ENCODE peak calls at places on chromosomes 4 and X, in six cellular contexts. One of them, this sample, is unnamed.

GRCh38 chr4:158016511-158016910 is 156.3 kb downstream of the GASK1B start:
- DNase-seq in GM23248: peak; percentile 70
- DNase-seq in SK-N-SH: no peak
- DNase-seq in keratinocyte: no peak
- DNase-seq in IMR-90: peak; percentile 56
- DNase-seq in endothelial cell of umbilical vein: peak; percentile 55
- DNase-seq in this sample: peak; percentile 75

GRCh38 chr4:19134685-19135084 is 1113.1 kb upstream of the LCORL start:
- DNase-seq in GM23248: no peak
- DNase-seq in SK-N-SH: no peak
- DNase-seq in keratinocyte: no peak
- DNase-seq in IMR-90: no peak
- DNase-seq in endothelial cell of umbilical vein: no peak
- DNase-seq in this sample: no peak

GRCh38 chrX:15366507-15367352 is 17.5 kb downstream of the VEGFD start:
- DNase-seq in GM23248: no peak
- DNase-seq in SK-N-SH: peak; percentile 45
- DNase-seq in keratinocyte: no peak
- DNase-seq in IMR-90: no peak
- DNase-seq in endothelial cell of umbilical vein: no peak
- DNase-seq in this sample: no peak

GRCh38 chr4:29405151-29405550 is 1315.0 kb upstream of the PCDH7 start:
- DNase-seq in GM23248: no peak
- DNase-seq in SK-N-SH: no peak
- DNase-seq in keratinocyte: no peak
- DNase-seq in IMR-90: peak; percentile 16
- DNase-seq in endothelial cell of umbilical vein: no peak
- DNase-seq in this sample: peak; percentile 15

GRCh38 chr4:182923796-182924365 is 6.7 kb upstream of the DCTD start:
- DNase-seq in GM23248: no peak
- DNase-seq in SK-N-SH: no peak
- DNase-seq in keratinocyte: no peak
- DNase-seq in IMR-90: peak; percentile 76
- DNase-seq in endothelial cell of umbilical vein: no peak
- DNase-seq in this sample: peak; percentile 58

GRCh38 chr4:152992027-152992426 is 55.9 kb downstream of the FHDC1 start:
- DNase-seq in GM23248: no peak
- DNase-seq in SK-N-SH: no peak
- DNase-seq in keratinocyte: peak; percentile 77
- DNase-seq in IMR-90: no peak
- DNase-seq in endothelial cell of umbilical vein: no peak
- DNase-seq in this sample: no peak

GRCh38 chr4:78634011-78634664 is 82.6 kb downstream of the ANXA3 start:
- DNase-seq in GM23248: peak; percentile 43
- DNase-seq in SK-N-SH: no peak
- DNase-seq in keratinocyte: no peak
- DNase-seq in IMR-90: no peak
- DNase-seq in endothelial cell of umbilical vein: no peak
- DNase-seq in this sample: peak; percentile 54

GRCh38 chr4:47031011-47031678 is at the start of gene GABRB1:
- DNase-seq in GM23248: peak; percentile 39
- DNase-seq in SK-N-SH: peak; percentile 38
- DNase-seq in keratinocyte: no peak
- DNase-seq in IMR-90: peak; percentile 61
- DNase-seq in endothelial cell of umbilical vein: peak; percentile 62
- DNase-seq in this sample: peak; percentile 50

GRCh38 chr4:165612936-165613335 is 234.1 kb downstream of the CPE start:
- DNase-seq in GM23248: no peak
- DNase-seq in SK-N-SH: no peak
- DNase-seq in keratinocyte: no peak
- DNase-seq in IMR-90: no peak
- DNase-seq in endothelial cell of umbilical vein: no peak
- DNase-seq in this sample: no peak

GRCh38 chr4:98657531-98658286 is 702 bp downstream of the TSPAN5 start:
- DNase-seq in GM23248: peak; percentile 80
- DNase-seq in SK-N-SH: peak; percentile 87
- DNase-seq in keratinocyte: no peak
- DNase-seq in IMR-90: peak; percentile 69
- DNase-seq in endothelial cell of umbilical vein: peak; percentile 83
- DNase-seq in this sample: peak; percentile 76

GRCh38 chr4:54064317-54065275 is at the start of gene CHIC2:
- DNase-seq in GM23248: peak; percentile 98
- DNase-seq in SK-N-SH: peak; percentile 97
- DNase-seq in keratinocyte: no peak
- DNase-seq in IMR-90: peak; percentile 92
- DNase-seq in endothelial cell of umbilical vein: peak; percentile 94
- DNase-seq in this sample: peak; percentile 93

GRCh38 chr4:122458625-122459024 is 2.1 kb upstream of the IL2 start:
- DNase-seq in GM23248: peak; percentile 67
- DNase-seq in SK-N-SH: no peak
- DNase-seq in keratinocyte: no peak
- DNase-seq in IMR-90: peak; percentile 17
- DNase-seq in endothelial cell of umbilical vein: peak; percentile 6
- DNase-seq in this sample: peak; percentile 22

GRCh38 chr4:183968502-183968901 is 63.4 kb downstream of the STOX2 start:
- DNase-seq in GM23248: no peak
- DNase-seq in SK-N-SH: peak; percentile 59
- DNase-seq in keratinocyte: no peak
- DNase-seq in IMR-90: no peak
- DNase-seq in endothelial cell of umbilical vein: no peak
- DNase-seq in this sample: no peak

GRCh38 chr4:74501579-74501978 is 56.6 kb downstream of the AREG start:
- DNase-seq in GM23248: peak; percentile 78
- DNase-seq in SK-N-SH: no peak
- DNase-seq in keratinocyte: peak; percentile 38
- DNase-seq in IMR-90: peak; percentile 95
- DNase-seq in endothelial cell of umbilical vein: peak; percentile 11
- DNase-seq in this sample: peak; percentile 92

GRCh38 chr4:26028793-26029511 is 114.9 kb downstream of the SMIM20 start:
- DNase-seq in GM23248: peak; percentile 82
- DNase-seq in SK-N-SH: peak; percentile 82
- DNase-seq in keratinocyte: no peak
- DNase-seq in IMR-90: peak; percentile 58
- DNase-seq in endothelial cell of umbilical vein: peak; percentile 19
- DNase-seq in this sample: peak; percentile 57

GRCh38 chr4:152247271-152247975 is 288.5 kb downstream of the FBXW7 start:
- DNase-seq in GM23248: no peak
- DNase-seq in SK-N-SH: peak; percentile 34
- DNase-seq in keratinocyte: no peak
- DNase-seq in IMR-90: no peak
- DNase-seq in endothelial cell of umbilical vein: no peak
- DNase-seq in this sample: no peak

GRCh38 chr4:138678985-138679746 is 336.4 kb upstream of the NOCT start:
- DNase-seq in GM23248: no peak
- DNase-seq in SK-N-SH: no peak
- DNase-seq in keratinocyte: no peak
- DNase-seq in IMR-90: no peak
- DNase-seq in endothelial cell of umbilical vein: no peak
- DNase-seq in this sample: no peak

GRCh38 chrX:19579485-19579884 is 64.2 kb upstream of the MAP3K15 start:
- DNase-seq in GM23248: peak; percentile 87
- DNase-seq in SK-N-SH: no peak
- DNase-seq in keratinocyte: no peak
- DNase-seq in IMR-90: peak; percentile 75
- DNase-seq in endothelial cell of umbilical vein: peak; percentile 2
- DNase-seq in this sample: no peak

GRCh38 chr4:187010052-187010451 is 286.4 kb upstream of the FAT1 start:
- DNase-seq in GM23248: peak; percentile 8
- DNase-seq in SK-N-SH: no peak
- DNase-seq in keratinocyte: no peak
- DNase-seq in IMR-90: peak; percentile 47
- DNase-seq in endothelial cell of umbilical vein: no peak
- DNase-seq in this sample: no peak

GRCh38 chr4:171648926-171649325 is 164.3 kb upstream of the GALNTL6 start:
- DNase-seq in GM23248: no peak
- DNase-seq in SK-N-SH: no peak
- DNase-seq in keratinocyte: no peak
- DNase-seq in IMR-90: no peak
- DNase-seq in endothelial cell of umbilical vein: no peak
- DNase-seq in this sample: no peak

DNA sequence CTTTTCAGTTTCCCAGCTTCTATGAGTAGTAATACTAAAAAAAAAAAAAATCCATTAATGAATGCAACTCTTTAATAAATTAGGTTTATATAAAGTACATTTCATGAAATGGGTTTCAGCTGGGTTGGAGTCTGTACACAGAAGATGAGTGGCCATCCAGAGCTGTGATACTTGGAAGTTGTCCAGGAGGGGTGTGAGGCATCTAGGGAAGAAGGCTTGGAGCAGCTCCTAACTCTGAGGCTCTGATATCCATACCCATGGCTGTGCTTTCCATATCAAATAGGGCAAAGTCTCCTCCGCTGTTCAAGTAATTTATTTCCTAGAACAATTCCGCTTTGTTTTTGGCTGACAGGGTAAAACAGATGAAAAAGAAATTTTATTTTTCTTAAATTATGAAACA is 423.3 kb upstream of the TENM3 start:
- DNase-seq in GM23248: no peak
- DNase-seq in SK-N-SH: no peak
- DNase-seq in keratinocyte: no peak
- DNase-seq in IMR-90: peak; percentile 49
- DNase-seq in endothelial cell of umbilical vein: no peak
- DNase-seq in this sample: peak; percentile 66
- H2AFZ ChIP-seq in GM23248: no peak overlapping the region
- H2AFZ ChIP-seq in SK-N-SH: no peak overlapping the region
- H2AFZ ChIP-seq in keratinocyte: no peak overlapping the region
- H2AFZ ChIP-seq in IMR-90: no peak overlapping the region
- H2AFZ ChIP-seq in endothelial cell of umbilical vein: no peak overlapping the region
- H2AFZ ChIP-seq in this sample: no peak overlapping the region

DNA sequence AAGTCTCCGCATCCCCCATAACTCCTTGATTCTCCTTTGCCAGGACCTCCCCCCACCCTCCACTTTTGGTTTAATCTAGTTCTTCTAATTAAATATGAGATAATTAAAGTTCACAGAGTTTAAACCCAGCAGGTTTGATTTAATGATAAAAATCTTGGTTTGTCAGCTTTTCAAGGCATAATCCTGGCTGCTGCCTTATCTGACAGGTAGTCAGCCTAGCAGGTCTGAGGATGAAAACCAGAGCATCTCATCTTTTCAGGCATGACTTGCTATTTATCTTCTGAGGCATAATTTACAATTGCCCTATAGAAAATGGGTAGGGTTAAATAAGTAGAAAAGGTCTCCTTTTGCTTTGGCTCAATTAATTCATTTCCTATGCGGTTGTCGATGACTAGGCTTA is 591.2 kb downstream of the RPA4 start:
- DNase-seq in GM23248: no peak
- DNase-seq in SK-N-SH: peak; percentile 12
- DNase-seq in keratinocyte: no peak
- DNase-seq in IMR-90: no peak
- DNase-seq in endothelial cell of umbilical vein: no peak
- DNase-seq in this sample: no peak
- H3K27ac ChIP-seq in GM23248: no peak overlapping the region
- H3K27ac ChIP-seq in SK-N-SH: peak overlapping the region; percentile 11
- H3K27ac ChIP-seq in keratinocyte: no peak overlapping the region
- H3K27ac ChIP-seq in IMR-90: no peak overlapping the region
- H3K27ac ChIP-seq in endothelial cell of umbilical vein: no peak overlapping the region
- H3K27ac ChIP-seq in this sample: no peak overlapping the region

GRCh38 chrX:115896362-115896761 is 274.2 kb upstream of the AGTR2 start:
- DNase-seq in GM23248: no peak
- DNase-seq in SK-N-SH: no peak
- DNase-seq in keratinocyte: no peak
- DNase-seq in IMR-90: no peak
- DNase-seq in endothelial cell of umbilical vein: no peak
- DNase-seq in this sample: no peak

GRCh38 chrX:115897956-115898355 is 272.6 kb upstream of the AGTR2 start:
- DNase-seq in GM23248: no peak
- DNase-seq in SK-N-SH: no peak
- DNase-seq in keratinocyte: no peak
- DNase-seq in IMR-90: no peak
- DNase-seq in endothelial cell of umbilical vein: no peak
- DNase-seq in this sample: no peak

GRCh38 chrX:115895678-115896329 is 274.7 kb upstream of the AGTR2 start:
- DNase-seq in GM23248: no peak
- DNase-seq in SK-N-SH: no peak
- DNase-seq in keratinocyte: no peak
- DNase-seq in IMR-90: no peak
- DNase-seq in endothelial cell of umbilical vein: no peak
- DNase-seq in this sample: no peak

GRCh38 chrX:115900425-115900824 is 270.1 kb upstream of the AGTR2 start:
- DNase-seq in GM23248: no peak
- DNase-seq in SK-N-SH: no peak
- DNase-seq in keratinocyte: no peak
- DNase-seq in IMR-90: no peak
- DNase-seq in endothelial cell of umbilical vein: no peak
- DNase-seq in this sample: no peak

GRCh38 chrX:115898382-115899001 is 272.1 kb upstream of the AGTR2 start:
- DNase-seq in GM23248: no peak
- DNase-seq in SK-N-SH: peak; percentile 37
- DNase-seq in keratinocyte: no peak
- DNase-seq in IMR-90: peak; percentile 29
- DNase-seq in endothelial cell of umbilical vein: no peak
- DNase-seq in this sample: no peak
- H2AFZ ChIP-seq in GM23248: no peak overlapping the region
- H2AFZ ChIP-seq in SK-N-SH: no peak overlapping the region
- H2AFZ ChIP-seq in keratinocyte: no peak overlapping the region
- H2AFZ ChIP-seq in IMR-90: no peak overlapping the region
- H2AFZ ChIP-seq in endothelial cell of umbilical vein: no peak overlapping the region
- H2AFZ ChIP-seq in this sample: no peak overlapping the region

GRCh38 chrX:150696836-150697235 is 3.6 kb downstream of the MTMR1 start:
- DNase-seq in GM23248: no peak
- DNase-seq in SK-N-SH: no peak
- DNase-seq in keratinocyte: no peak
- DNase-seq in IMR-90: no peak
- DNase-seq in endothelial cell of umbilical vein: no peak
- DNase-seq in this sample: no peak
- H3K27ac ChIP-seq in GM23248: no peak overlapping the region
- H3K27ac ChIP-seq in SK-N-SH: no peak overlapping the region
- H3K27ac ChIP-seq in keratinocyte: no peak overlapping the region
- H3K27ac ChIP-seq in IMR-90: no peak overlapping the region
- H3K27ac ChIP-seq in endothelial cell of umbilical vein: no peak overlapping the region
- H3K27ac ChIP-seq in this sample: no peak overlapping the region

GRCh38 chr4:17688011-17688441 is 73.6 kb downstream of the MED28 start:
- DNase-seq in GM23248: no peak
- DNase-seq in SK-N-SH: no peak
- DNase-seq in keratinocyte: no peak
- DNase-seq in IMR-90: no peak
- DNase-seq in endothelial cell of umbilical vein: no peak
- DNase-seq in this sample: peak; percentile 66
- H2AFZ ChIP-seq in GM23248: no peak overlapping the region
- H2AFZ ChIP-seq in SK-N-SH: no peak overlapping the region
- H2AFZ ChIP-seq in keratinocyte: peak overlapping the region; percentile 15
- H2AFZ ChIP-seq in IMR-90: no peak overlapping the region
- H2AFZ ChIP-seq in endothelial cell of umbilical vein: no peak overlapping the region
- H2AFZ ChIP-seq in this sample: no peak overlapping the region

DNA sequence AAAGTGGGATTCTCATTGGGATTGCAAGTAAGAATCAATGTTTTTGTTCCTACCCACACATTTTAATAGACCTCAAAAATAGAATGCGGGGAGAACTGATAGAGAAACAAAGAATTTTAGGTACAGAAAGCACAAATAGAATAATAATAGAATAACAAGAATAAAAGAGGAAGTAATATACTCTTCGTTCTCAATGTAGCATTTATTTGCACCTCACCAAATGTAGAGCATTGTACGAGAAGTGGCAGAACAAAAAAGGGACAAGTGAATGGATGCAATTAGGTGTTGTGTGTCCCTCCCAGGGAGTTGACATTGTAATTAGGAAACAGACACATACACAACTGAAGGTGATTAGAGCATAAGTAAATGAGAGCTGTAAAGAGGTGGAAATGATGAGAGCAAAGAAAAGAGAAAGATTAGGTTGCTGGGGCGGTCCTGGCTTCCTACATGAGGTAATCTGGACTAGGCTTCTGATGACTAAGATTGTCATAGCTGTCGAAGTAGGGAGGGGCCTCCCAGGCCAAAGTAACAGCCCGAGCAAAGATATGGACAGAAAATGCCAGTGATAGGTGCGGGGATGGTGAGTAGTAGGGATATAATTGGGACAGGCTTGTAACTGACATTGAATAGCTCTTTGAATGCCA is 10.4 kb downstream of the RAB9A start:
- DNase-seq in GM23248: peak; percentile 74
- DNase-seq in SK-N-SH: no peak
- DNase-seq in keratinocyte: no peak
- DNase-seq in IMR-90: peak; percentile 23
- DNase-seq in endothelial cell of umbilical vein: peak; percentile 15
- DNase-seq in this sample: no peak
- H3K27ac ChIP-seq in GM23248: peak overlapping the region; percentile 30
- H3K27ac ChIP-seq in SK-N-SH: no peak overlapping the region
- H3K27ac ChIP-seq in keratinocyte: no peak overlapping the region
- H3K27ac ChIP-seq in IMR-90: no peak overlapping the region
- H3K27ac ChIP-seq in endothelial cell of umbilical vein: no peak overlapping the region
- H3K27ac ChIP-seq in this sample: no peak overlapping the region